ENCODE peak calls at places on chromosomes 11 and 22, in nine cellular contexts. P is tibial artery, D is astrocyte, N is pancreas, U is psoas muscle, H is upper lobe of right lung, Q is neural progenitor cell, R is lower lobe of right lung, X is mammary epithelial cell. V is an unnamed sample.
A peak's percentile ranks its signal among the peaks of the same experiment; 100 is the strongest.

GRCh38 chr22:44413211-44413610 is 84.8 kb downstream of the RTL6 start:
- DNase-seq in P (peak; percentile 9), D (no peak), N (no peak), U (no peak), H (no peak), Q (no peak), R (no peak), X (no peak), V (no peak)

GRCh38 chr11:126965331-126965730 is 35.2 kb downstream of the KIRREL3 start:
- DNase-seq in P (no peak), D (no peak), N (no peak), U (no peak), H (no peak), Q (no peak), R (no peak), X (no peak), V (no peak)

GRCh38 chr11:35038211-35038930 is 100.6 kb upstream of the CD44 start:
- DNase-seq in P (no peak), D (no peak), N (no peak), U (no peak), H (no peak), Q (no peak), R (no peak), X (no peak), V (no peak)

GRCh38 chr11:123239371-123240150 is 44.5 kb upstream of the CLMP start:
- DNase-seq in P (no peak), D (peak; percentile 49), N (no peak), U (no peak), H (no peak), Q (no peak), R (no peak), X (peak; percentile 17), V (no peak)

GRCh38 chr11:10294289-10294953 is 402 bp upstream of the SBF2 start:
- DNase-seq in P (peak; percentile 75), D (no peak), N (peak; percentile 27), U (peak; percentile 74), H (peak; percentile 69), Q (peak; percentile 59), R (peak; percentile 55), X (peak; percentile 44), V (peak; percentile 42)

GRCh38 chr22:28051091-28051786 is 132.2 kb upstream of the PITPNB start:
- DNase-seq in P (no peak), D (no peak), N (no peak), U (no peak), H (no peak), Q (peak; percentile 25), R (no peak), X (no peak), V (no peak)

GRCh38 chr11:43130616-43131015 is 181.2 kb upstream of the API5 start:
- DNase-seq in P (no peak), D (no peak), N (no peak), U (no peak), H (no peak), Q (peak; percentile 71), R (no peak), X (no peak), V (no peak)

GRCh38 chr11:48134221-48134922 is 82.2 kb upstream of the OR4B1 start:
- DNase-seq in P (no peak), D (no peak), N (no peak), U (no peak), H (no peak), Q (peak; percentile 33), R (no peak), X (no peak), V (no peak)

GRCh38 chr11:68342459-68343158 is 30.2 kb downstream of the LRP5 start:
- DNase-seq in P (no peak), D (peak; percentile 64), N (peak; percentile 55), U (no peak), H (peak; percentile 81), Q (peak; percentile 51), R (peak; percentile 72), X (peak; percentile 69), V (no peak)

GRCh38 chr22:25167834-25168601 is 31.6 kb upstream of the CRYBB3 start:
- DNase-seq in P (no peak), D (no peak), N (no peak), U (no peak), H (peak; percentile 37), Q (no peak), R (no peak), X (no peak), V (no peak)

GRCh38 chr11:63999349-64000025 is 13.2 kb downstream of the OTUB1 start:
- DNase-seq in P (peak; percentile 77), D (peak; percentile 42), N (no peak), U (peak; percentile 71), H (no peak), Q (peak; percentile 87), R (peak; percentile 63), X (peak; percentile 89), V (peak; percentile 33)

GRCh38 chr11:27673979-27674663 is 26.1 kb downstream of the BDNF start:
- DNase-seq in P (no peak), D (no peak), N (no peak), U (no peak), H (no peak), Q (no peak), R (no peak), X (peak; percentile 95), V (no peak)

GRCh38 chr11:122791836-122792235 is 46.5 kb upstream of the CRTAM start:
- DNase-seq in P (peak; percentile 73), D (peak; percentile 62), N (no peak), U (no peak), H (no peak), Q (no peak), R (no peak), X (no peak), V (peak; percentile 54)

GRCh38 chr11:73330569-73331093 is 22.6 kb downstream of the ARHGEF17 start:
- DNase-seq in P (no peak), D (no peak), N (no peak), U (peak; percentile 36), H (no peak), Q (peak; percentile 64), R (no peak), X (no peak), V (peak; percentile 33)
- H3K27me3 ChIP-seq in P (no peaks in the 10 kb centered on the region), D (no peaks in the 10 kb centered on the region), N (no peaks in the 10 kb centered on the region), U (no peaks in the 10 kb centered on the region), H (no peaks in the 10 kb centered on the region), Q (no peaks in the 10 kb centered on the region), R (no peaks in the 10 kb centered on the region), X (no peaks in the 10 kb centered on the region), V (no peaks in the 10 kb centered on the region)

GRCh38 chr11:65498042-65498726 is 661 bp upstream of the MALAT1 start:
- DNase-seq in P (peak; percentile 74), D (peak; percentile 47), N (peak; percentile 64), U (peak; percentile 74), H (peak; percentile 71), Q (peak; percentile 78), R (no peak), X (no peak), V (peak; percentile 14)

GRCh38 chr11:65498977-65499712 is at the start of gene MALAT1:
- DNase-seq in P (peak; percentile 95), D (peak; percentile 88), N (peak; percentile 94), U (peak; percentile 96), H (peak; percentile 93), Q (peak; percentile 97), R (peak; percentile 94), X (peak; percentile 88), V (peak; percentile 91)

GRCh38 chr11:65499713-65500261 is 942 bp downstream of the MALAT1 start:
- DNase-seq in P (no peak), D (no peak), N (no peak), U (no peak), H (no peak), Q (no peak), R (no peak), X (no peak), V (no peak)

GRCh38 chr11:65497141-65498041 is 1.5 kb upstream of the MALAT1 start:
- DNase-seq in P (peak; percentile 99), D (peak; percentile 94), N (peak; percentile 99), U (peak; percentile 99), H (peak; percentile 99), Q (peak; percentile 100), R (peak; percentile 99), X (peak; percentile 98), V (peak; percentile 97)

GRCh38 chr11:65498727-65498976 is 193 bp upstream of the MALAT1 start:
- DNase-seq in P (no peak), D (no peak), N (no peak), U (no peak), H (no peak), Q (no peak), R (no peak), X (no peak), V (no peak)
- TF ChIP-seq CTCF in P (no peak), D (no peak), N (no peak), U (no peak), H (no peak), Q (no peak), R (no peak), X (no peak), V (no peak)

GRCh38 chr11:7675640-7676039 is 2.3 kb upstream of the CYB5R2 start:
- DNase-seq in P (no peak), D (no peak), N (no peak), U (no peak), H (no peak), Q (no peak), R (no peak), X (no peak), V (no peak)
- H3K27me3 ChIP-seq in P (no peaks in the 10 kb centered on the region), D (no peaks in the 10 kb centered on the region), N (no peaks in the 10 kb centered on the region), U (peaks cover 10% of the 10 kb centered on the region), H (no peaks in the 10 kb centered on the region), Q (peaks cover 10% of the 10 kb centered on the region), R (peaks cover 14% of the 10 kb centered on the region), X (no peaks in the 10 kb centered on the region), V (peaks cover 4% of the 10 kb centered on the region)

GRCh38 chr11:39461065-39461464 is 1998.4 kb downstream of the LRRC4C start:
- DNase-seq in P (no peak), D (no peak), N (no peak), U (no peak), H (no peak), Q (no peak), R (no peak), X (no peak), V (no peak)
- TF ChIP-seq CTCF in P (no peak), D (no peak), N (no peak), U (no peak), H (no peak), Q (no peak), R (no peak), X (no peak), V (no peak)

DNA sequence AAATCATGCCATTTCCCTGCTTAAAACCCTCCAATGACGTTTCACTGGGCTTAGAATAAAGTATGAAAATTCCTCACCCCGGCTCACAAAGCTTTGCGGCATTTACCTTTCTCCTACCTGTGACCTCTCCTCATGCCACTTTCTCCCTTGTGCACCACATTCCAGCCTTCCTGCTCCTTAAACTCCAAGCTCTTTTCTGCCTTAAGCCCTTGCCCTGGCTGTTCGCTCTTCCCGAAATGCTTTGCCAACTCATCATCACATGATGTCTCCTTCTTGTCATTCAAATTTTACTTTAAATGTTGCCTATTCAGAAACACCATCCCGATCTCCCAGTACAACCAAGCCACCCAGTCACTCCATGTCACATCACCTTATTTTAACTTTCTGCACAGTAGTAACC is 2.0 kb downstream of the PLEKHA7 start:
- DNase-seq in P (no peak), D (no peak), N (no peak), U (no peak), H (no peak), Q (no peak), R (no peak), X (no peak), V (no peak)
- H3K27me3 ChIP-seq in P (no peaks in the 10 kb centered on the region), D (peaks cover 18% of the 10 kb centered on the region), N (no peaks in the 10 kb centered on the region), U (peaks cover 34% of the 10 kb centered on the region), H (peaks cover 12% of the 10 kb centered on the region), Q (peaks cover 25% of the 10 kb centered on the region), R (peaks cover 19% of the 10 kb centered on the region), X (peaks cover 23% of the 10 kb centered on the region), V (peaks cover 3% of the 10 kb centered on the region)